ENCODE peak calls at places on chromosomes 2 and 18, in nine cellular contexts. N is Panc1, V is right atrium auricular region, I is keratinocyte, H is upper lobe of right lung, A is endothelial cell of umbilical vein, T is SK-N-SH, Z is mammary epithelial cell, X is cardiac muscle cell. Y is an unnamed sample. For H3K4me1, the result is how much of the 10 kb centered on the place peaks cover.

GRCh38 chr2:218202266-218202665 is 14.7 kb upstream of the ARPC2 start:
- DNase-seq in N (no peak), V (no peak), I (no peak), H (no peak), A (no peak), T (no peak), Z (no peak), X (peak), Y (no peak)

GRCh38 chr2:230762317-230762896 is 49.8 kb downstream of the CAB39 start:
- DNase-seq in N (no peak), V (no peak), I (no peak), H (no peak), A (peak), T (peak), Z (peak), X (peak), Y (no peak)

GRCh38 chr2:225416616-225417367 is 17.3 kb downstream of the NYAP2 start:
- DNase-seq in N (no peak), V (no peak), I (no peak), H (no peak), A (no peak), T (no peak), Z (no peak), X (no peak), Y (no peak)

GRCh38 chr2:43003702-43004101 is 211.3 kb upstream of the HAAO start:
- DNase-seq in N (no peak), V (no peak), I (no peak), H (no peak), A (no peak), T (no peak), Z (no peak), X (no peak), Y (peak)

GRCh38 chr2:133421516-133422324 is 146.5 kb downstream of the NCKAP5 start:
- DNase-seq in N (no peak), V (no peak), I (no peak), H (no peak), A (no peak), T (peak), Z (no peak), X (peak), Y (no peak)

GRCh38 chr2:105261061-105261460 is 19.5 kb downstream of the GPR45 start:
- DNase-seq in N (no peak), V (no peak), I (peak), H (no peak), A (no peak), T (peak), Z (peak), X (peak), Y (no peak)

GRCh38 chr2:241863021-241863954 is 4.6 kb upstream of the PDCD1 start:
- DNase-seq in N (no peak), V (no peak), I (no peak), H (peak), A (no peak), T (peak), Z (no peak), X (peak), Y (no peak)

GRCh38 chr2:69223759-69224494 is 163.1 kb downstream of the GFPT1 start:
- DNase-seq in N (no peak), V (no peak), I (no peak), H (no peak), A (no peak), T (no peak), Z (no peak), X (no peak), Y (no peak)

GRCh38 chr2:207390302-207391095 is 139.3 kb upstream of the CREB1 start:
- DNase-seq in N (no peak), V (no peak), I (no peak), H (no peak), A (no peak), T (no peak), Z (no peak), X (no peak), Y (no peak)

GRCh38 chr2:164567335-164567989 is 53.8 kb downstream of the GRB14 start:
- DNase-seq in N (no peak), V (no peak), I (no peak), H (no peak), A (no peak), T (no peak), Z (no peak), X (no peak), Y (no peak)

GRCh38 chr2:138030459-138030858 is 66.2 kb downstream of the HNMT start:
- DNase-seq in N (no peak), V (no peak), I (peak), H (no peak), A (no peak), T (no peak), Z (peak), X (peak), Y (no peak)

GRCh38 chr2:120053891-120054290 is 41.0 kb downstream of the EPB41L5 start:
- DNase-seq in N (no peak), V (no peak), I (peak), H (no peak), A (no peak), T (no peak), Z (peak), X (no peak), Y (no peak)

GRCh38 chr2:186675380-186675779 is 18.5 kb upstream of the FAM171B start:
- DNase-seq in N (no peak), V (no peak), I (no peak), H (no peak), A (no peak), T (no peak), Z (no peak), X (peak), Y (no peak)

GRCh38 chr2:19538411-19538963 is 180.1 kb upstream of the OSR1 start:
- DNase-seq in N (peak), V (no peak), I (peak), H (no peak), A (peak), T (no peak), Z (peak), X (peak), Y (no peak)

GRCh38 chr2:233384017-233384416 is 29.7 kb downstream of the DGKD start:
- DNase-seq in N (no peak), V (no peak), I (no peak), H (no peak), A (no peak), T (peak), Z (no peak), X (no peak), Y (no peak)

GRCh38 chr2:9002637-9003365 is 683 bp downstream of the MBOAT2 start:
- DNase-seq in N (no peak), V (no peak), I (no peak), H (peak), A (peak), T (peak), Z (peak), X (no peak), Y (peak)

GRCh38 chr18:32439802-32440201 is 30.9 kb downstream of the GAREM1 start:
- DNase-seq in N (no peak), V (no peak), I (no peak), H (no peak), A (peak), T (no peak), Z (no peak), X (peak), Y (no peak)
- TF ChIP-seq CTCF in N (peak), V (peak), I (peak), H (peak), A (peak), T (peak), Z (peak), X (peak), Y (no peak)

DNA sequence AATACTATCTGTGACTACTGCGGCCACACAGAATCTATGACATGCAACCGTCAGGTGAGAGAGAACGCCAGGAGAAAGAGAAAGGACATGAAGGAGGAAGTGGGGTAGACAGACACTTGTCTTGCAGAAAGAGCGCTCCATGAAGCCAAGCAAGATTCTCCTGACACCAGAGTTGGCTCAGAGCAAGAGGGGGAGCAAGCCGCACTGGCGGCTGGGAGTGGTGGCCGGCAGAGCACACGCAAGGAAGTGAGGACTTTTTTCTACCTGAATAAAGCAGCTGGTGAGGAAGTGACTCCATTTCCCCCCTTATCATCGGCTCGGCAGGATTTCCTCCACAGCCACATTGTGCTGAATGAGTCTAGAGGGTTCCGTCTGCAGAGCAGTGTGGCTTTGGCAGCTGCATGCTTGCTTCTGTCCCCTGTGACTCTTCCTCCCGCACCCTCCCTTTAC is 181.5 kb downstream of the BCL2 start:
- DNase-seq in N (no peak), V (no peak), I (no peak), H (no peak), A (peak), T (no peak), Z (no peak), X (no peak), Y (peak)
- H3K4me1 ChIP-seq in N (under half), V (under half), I (under half), H (under half), A (under half), T (under half), Z (under half), X (under half), Y (half or more)

GRCh38 chr18:23669804-23670203 is 7.1 kb upstream of the ANKRD29 start:
- DNase-seq in N (no peak), V (no peak), I (no peak), H (no peak), A (no peak), T (no peak), Z (no peak), X (peak), Y (no peak)

GRCh38 chr18:23664674-23665073 is 2.0 kb upstream of the ANKRD29 start:
- DNase-seq in N (no peak), V (no peak), I (no peak), H (no peak), A (no peak), T (no peak), Z (no peak), X (no peak), Y (no peak)

GRCh38 chr18:23669202-23669766 is 6.6 kb upstream of the ANKRD29 start:
- DNase-seq in N (no peak), V (no peak), I (no peak), H (no peak), A (no peak), T (no peak), Z (no peak), X (no peak), Y (no peak)

GRCh38 chr18:23668731-23669130 is 6.0 kb upstream of the ANKRD29 start:
- DNase-seq in N (no peak), V (no peak), I (no peak), H (no peak), A (no peak), T (no peak), Z (no peak), X (no peak), Y (no peak)

DNA sequence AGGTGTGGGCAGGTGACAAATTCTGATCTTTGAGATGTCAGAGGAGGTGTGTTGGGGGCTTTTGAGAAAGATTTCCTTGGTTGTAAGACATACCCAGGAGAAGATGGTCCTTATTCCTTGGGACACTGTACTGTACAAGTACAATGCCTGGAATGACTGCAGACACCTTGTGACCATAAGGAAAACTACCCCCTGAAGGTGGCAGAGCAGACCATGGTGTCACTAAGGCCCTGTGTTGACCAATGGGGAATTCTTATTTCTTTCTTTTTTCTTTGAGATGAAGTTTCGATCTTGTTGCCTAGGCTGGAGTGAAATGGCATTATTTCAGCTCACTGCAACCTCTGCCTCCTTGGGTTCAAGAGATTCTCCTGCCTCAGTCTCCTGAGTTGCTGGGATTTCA is 4.4 kb upstream of the ANKRD29 start:
- DNase-seq in N (no peak), V (no peak), I (no peak), H (no peak), A (no peak), T (no peak), Z (no peak), X (no peak), Y (no peak)
- TF ChIP-seq CTCF in N (peak), V (no peak), I (no peak), H (no peak), A (no peak), T (no peak), Z (no peak), X (no peak), Y (no peak)

GRCh38 chr2:60475311-60475830 is 78.1 kb downstream of the BCL11A start:
- DNase-seq in N (no peak), V (no peak), I (no peak), H (no peak), A (no peak), T (no peak), Z (no peak), X (no peak), Y (no peak)

GRCh38 chr2:60479226-60480088 is 74.0 kb downstream of the BCL11A start:
- DNase-seq in N (no peak), V (no peak), I (peak), H (no peak), A (no peak), T (no peak), Z (peak), X (no peak), Y (no peak)

GRCh38 chr2:60474301-60474700 is 79.2 kb downstream of the BCL11A start:
- DNase-seq in N (no peak), V (no peak), I (no peak), H (no peak), A (no peak), T (no peak), Z (no peak), X (no peak), Y (no peak)

GRCh38 chr2:60478660-60479059 is 74.8 kb downstream of the BCL11A start:
- DNase-seq in N (no peak), V (no peak), I (no peak), H (no peak), A (no peak), T (no peak), Z (no peak), X (peak), Y (no peak)

GRCh38 chr2:60476206-60476946 is 77.1 kb downstream of the BCL11A start:
- DNase-seq in N (no peak), V (no peak), I (no peak), H (peak), A (no peak), T (no peak), Z (no peak), X (no peak), Y (no peak)
- H3K4me1 ChIP-seq in N (under half), V (under half), I (under half), H (under half), A (under half), T (under half), Z (under half), X (under half), Y (under half)

GRCh38 chr2:196638765-196639164 is 750 bp upstream of the CCDC150 start:
- DNase-seq in N (no peak), V (no peak), I (no peak), H (no peak), A (no peak), T (no peak), Z (no peak), X (no peak), Y (peak)

GRCh38 chr2:196635156-196635555 is 4.4 kb upstream of the CCDC150 start:
- DNase-seq in N (no peak), V (no peak), I (no peak), H (no peak), A (peak), T (no peak), Z (no peak), X (peak), Y (no peak)

GRCh38 chr2:196640031-196640548 is 575 bp downstream of the CCDC150 start:
- DNase-seq in N (no peak), V (no peak), I (no peak), H (no peak), A (no peak), T (no peak), Z (no peak), X (no peak), Y (no peak)

DNA sequence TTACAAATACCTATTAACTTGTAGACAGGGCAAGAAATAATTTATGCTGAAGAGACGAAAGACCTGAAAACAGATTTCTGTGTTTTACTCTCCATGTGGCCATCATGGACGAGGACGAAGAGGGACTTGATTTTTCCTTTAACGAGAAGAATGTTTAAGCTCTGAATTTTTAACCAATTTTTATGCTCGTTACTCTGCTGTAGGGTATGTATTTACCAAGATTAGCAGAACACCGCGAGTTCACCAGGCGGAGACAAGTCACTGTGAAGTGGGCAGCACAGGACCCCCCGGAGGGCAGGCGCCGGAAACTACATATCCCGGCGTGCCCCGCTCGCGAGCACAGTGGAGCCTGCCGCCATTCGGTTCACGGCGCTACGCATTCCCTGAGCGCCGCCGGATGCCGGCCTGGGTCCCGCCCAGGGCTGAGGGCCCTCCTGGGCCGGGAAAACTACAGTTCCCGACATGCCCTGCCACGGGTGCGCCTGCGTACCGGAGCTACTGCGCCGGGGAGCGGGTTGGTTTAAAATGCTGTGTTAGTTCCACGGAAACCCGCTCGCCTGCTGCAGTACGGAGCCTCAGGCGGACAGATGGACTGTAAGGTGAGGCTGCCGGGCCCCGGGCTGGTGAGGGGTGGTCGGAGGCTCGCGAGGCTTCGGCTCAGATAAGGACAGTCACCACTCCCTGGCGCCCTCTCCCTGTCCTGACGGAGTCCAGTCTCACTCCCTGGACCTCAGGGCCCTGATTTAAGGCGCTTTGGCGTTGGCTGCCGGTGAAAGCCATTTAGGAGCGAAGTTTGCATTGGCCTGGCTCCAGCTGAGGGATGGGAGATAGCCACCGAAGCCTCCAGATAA is at the start of gene CCDC150:
- DNase-seq in N (peak), V (peak), I (peak), H (peak), A (peak), T (peak), Z (peak), X (peak), Y (peak)
- TF ChIP-seq CTCF in N (peak), V (peak), I (no peak), H (no peak), A (peak), T (peak), Z (no peak), X (peak), Y (no peak)

DNA sequence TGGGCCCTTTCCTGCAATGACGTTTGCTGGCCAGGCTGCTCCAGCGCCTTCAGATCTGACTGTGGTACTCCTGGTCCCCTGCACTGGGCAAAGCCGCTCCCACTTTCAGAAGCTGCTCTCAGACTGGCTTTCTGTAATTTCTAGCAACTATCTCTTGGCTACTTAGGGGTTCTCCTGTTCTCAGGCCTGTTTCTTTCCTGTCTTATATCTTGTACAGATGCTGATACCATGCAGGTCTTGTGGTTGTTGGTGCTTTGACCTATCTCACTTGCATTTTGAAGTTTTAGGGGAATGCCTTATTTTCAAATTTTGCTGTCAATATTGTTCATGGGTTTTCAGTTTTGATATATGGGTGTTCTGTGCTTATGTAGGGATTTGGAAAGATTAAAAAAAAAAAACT is 145.8 kb downstream of the CLIP4 start:
- DNase-seq in N (no peak), V (no peak), I (no peak), H (no peak), A (peak), T (no peak), Z (no peak), X (no peak), Y (no peak)
- H3K4me1 ChIP-seq in N (under half), V (under half), I (under half), H (under half), A (under half), T (under half), Z (under half), X (under half), Y (under half)

GRCh38 chr2:67733517-67733916 is 329.3 kb downstream of the C1D start:
- DNase-seq in N (no peak), V (no peak), I (no peak), H (peak), A (peak), T (peak), Z (peak), X (peak), Y (peak)
- TF ChIP-seq CTCF in N (peak), V (peak), I (no peak), H (peak), A (peak), T (peak), Z (peak), X (peak), Y (peak)

DNA sequence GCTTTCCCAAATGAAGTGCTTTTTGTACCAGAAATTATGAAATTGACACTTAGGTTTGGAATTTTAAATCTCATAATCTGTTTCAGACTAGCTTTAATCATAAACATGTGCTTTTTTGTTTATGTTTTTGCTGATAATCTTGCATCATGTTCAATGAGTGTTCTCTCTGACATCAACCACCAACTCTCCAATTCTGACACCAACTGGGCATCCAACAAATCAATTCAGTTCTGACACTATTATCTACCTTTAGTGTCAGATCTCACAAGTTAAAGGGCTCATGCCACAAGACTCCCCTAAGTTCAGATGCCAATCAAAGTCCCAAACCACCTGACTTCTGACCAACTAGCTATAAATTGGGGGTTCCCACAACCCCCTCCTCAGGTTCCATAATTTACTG is 19.6 kb downstream of the PELI1 start:
- DNase-seq in N (no peak), V (no peak), I (no peak), H (no peak), A (no peak), T (no peak), Z (no peak), X (no peak), Y (no peak)
- H3K4me1 ChIP-seq in N (under half), V (under half), I (under half), H (under half), A (under half), T (under half), Z (under half), X (under half), Y (under half)

Y was measured in spleen.